ENCODE peak calls at places on chromosomes 12 and 14, in five cellular contexts. D is A673, B is fibroblast of pulmonary artery, O is Calu3, U is brain microvascular endothelial cell. G is an unnamed sample.

GRCh38 chr12:24560192-24560591 is 388.7 kb downstream of the BCAT1 start:
- DNase-seq in B (no peak), U (no peak), O (no peak), D (no peak), G (no peak)

GRCh38 chr14:28584951-28585350 is 181.6 kb upstream of the FOXG1 start:
- DNase-seq in B (no peak), D (no peak), O (no peak), U (no peak), G (no peak)

GRCh38 chr12:71456990-71457389 is 17.4 kb downstream of the LGR5 start:
- DNase-seq in O (no peak), U (no peak), D (no peak), B (no peak), G (no peak)

GRCh38 chr12:57611116-57611809 is at the start of gene ARHGEF25:
- DNase-seq in O (peak), D (peak), B (peak), U (no peak), G (peak)

GRCh38 chr12:38120438-38120837 is 196.1 kb upstream of the ALG10B start:
- DNase-seq in U (no peak), D (no peak), B (no peak), O (no peak), G (no peak)

GRCh38 chr12:13631873-13632272 is 349.5 kb downstream of the GRIN2B start:
- DNase-seq in B (no peak), U (no peak), D (no peak), O (no peak), G (no peak)

GRCh38 chr14:60724080-60724618 is at the start of gene SIX4:
- DNase-seq in O (peak), U (peak), D (peak), B (peak), G (peak)

GRCh38 chr12:109621271-109621671 is 47.7 kb downstream of the MVK start:
- DNase-seq in U (no peak), O (no peak), B (no peak), D (peak), G (no peak)

GRCh38 chr14:87102979-87103378 is 890.0 kb downstream of the GALC start:
- DNase-seq in B (peak), D (peak), O (no peak), U (no peak), G (no peak)

GRCh38 chr14:63405715-63406114 is 87.0 kb upstream of the GPHB5 start:
- DNase-seq in D (no peak), B (no peak), U (no peak), O (no peak), G (no peak)

GRCh38 chr14:22466520-22466919 is 122.5 kb downstream of the DAD1 start:
- DNase-seq in U (peak), D (no peak), O (no peak), B (no peak), G (no peak)

GRCh38 chr14:94461526-94462218 is 9.1 kb upstream of the SERPINA11 start:
- DNase-seq in O (no peak), D (no peak), B (no peak), U (no peak), G (no peak)

GRCh38 chr14:75979641-75980422 is 2.0 kb downstream of the TGFB3 start:
- DNase-seq in D (no peak), U (no peak), O (no peak), B (no peak), G (no peak)

GRCh38 chr12:34404377-34405285 is 382.3 kb downstream of the ALG10 start:
- DNase-seq in D (no peak), O (no peak), B (no peak), U (no peak), G (peak)

GRCh38 chr12:57616383-57617101 is 5.3 kb downstream of the ARHGEF25 start:
- DNase-seq in U (peak), O (no peak), B (peak), D (peak), G (peak)

GRCh38 chr12:53575502-53576264 is 50.5 kb downstream of the ATF7 start:
- DNase-seq in O (no peak), D (peak), B (peak), U (peak), G (peak)

GRCh38 chr14:95326987-95327386 is 7.3 kb upstream of the CLMN start:
- DNase-seq in U (no peak), B (no peak), O (no peak), D (no peak), G (no peak)

GRCh38 chr12:42143401-42144173 is 1.1 kb downstream of the GXYLT1 start:
- DNase-seq in D (peak), B (peak), U (peak), O (no peak), G (peak)

GRCh38 chr14:39107624-39108023 is 4.6 kb upstream of the SEC23A start:
- DNase-seq in O (no peak), D (peak), U (no peak), B (peak), G (peak)

GRCh38 chr12:62948123-62948522 is 13.2 kb upstream of the PPM1H start:
- DNase-seq in B (no peak), U (no peak), D (no peak), O (no peak), G (no peak)
- TF ChIP-seq CTCF in B (no peak), U (no peak), D (no peak), O (no peak), G (no peak)

GRCh38 chr14:93110856-93111419 is 4.8 kb downstream of the ITPK1 start:
- DNase-seq in U (no peak), D (no peak), O (no peak), B (no peak), G (peak)

GRCh38 chr14:93114713-93115068 is 1.0 kb downstream of the ITPK1 start:
- DNase-seq in U (no peak), D (no peak), B (no peak), O (no peak), G (no peak)

GRCh38 chr14:93114068-93114710 is 1.5 kb downstream of the ITPK1 start:
- DNase-seq in U (no peak), O (no peak), B (no peak), D (peak), G (peak)

GRCh38 chr14:93113678-93114067 is 2.1 kb downstream of the ITPK1 start:
- DNase-seq in D (no peak), O (no peak), B (no peak), U (no peak), G (peak)

GRCh38 chr14:93112891-93113677 is 2.6 kb downstream of the ITPK1 start:
- DNase-seq in U (peak), D (peak), O (peak), B (peak), G (peak)
- TF ChIP-seq CTCF in U (peak), D (peak), O (peak), B (peak), G (peak)

GRCh38 chr14:91858536-91859275 is 8.6 kb downstream of the TC2N start:
- DNase-seq in O (peak), U (peak), B (peak), D (peak), G (peak)
- TF ChIP-seq CTCF in O (no peak), U (peak), B (no peak), D (no peak), G (no peak)

GRCh38 chr14:34874386-34875030 is 652 bp downstream of the BAZ1A start:
- DNase-seq in U (peak), O (peak), D (peak), B (peak), G (peak)
- TF ChIP-seq CTCF in U (no peak), O (no peak), D (peak), B (peak), G (peak)

DNA sequence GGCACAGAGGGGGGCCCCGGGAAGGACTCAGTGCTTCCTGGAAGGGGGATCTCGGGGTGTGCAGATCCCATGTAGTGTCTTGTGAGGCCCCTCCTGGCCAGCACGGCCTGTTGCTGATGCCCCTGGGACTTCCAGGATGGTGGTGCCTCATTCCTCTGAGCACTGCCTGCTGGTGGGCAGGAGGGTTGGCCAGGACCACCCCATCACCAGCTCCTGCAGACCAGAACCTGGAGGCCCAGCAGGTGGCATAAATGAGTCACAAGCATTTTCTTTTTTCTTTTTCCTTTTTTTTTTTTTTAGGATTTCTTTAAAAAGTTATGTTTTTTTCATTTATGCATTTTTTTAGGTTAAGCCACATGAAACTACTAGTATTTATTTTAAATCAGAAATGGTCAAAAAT is 8.0 kb downstream of the MMP17 start:
- DNase-seq in U (no peak), O (no peak), B (no peak), D (no peak), G (peak)
- TF ChIP-seq CTCF in U (peak), O (peak), B (peak), D (peak), G (peak)

G was measured in osteoblast.